ENCODE peak calls at places on chromosome 3, in five cellular contexts. K is OCI-LY7, V is nephron progenitor cell, L is ovary, B is pancreas. E is an unnamed sample.

GRCh38 chr3:62178739-62179600 is 194.4 kb downstream of the FEZF2 start:
- DNase-seq in K (no peak), B (no peak), L (no peak), V (no peak), E (no peak)

GRCh38 chr3:192884831-192885356 is 32.8 kb downstream of the MB21D2 start:
- DNase-seq in B (no peak), V (no peak), K (no peak), L (no peak), E (no peak)

GRCh38 chr3:147159141-147159540 is 247.2 kb downstream of the ZIC4 start:
- DNase-seq in V (no peak), B (no peak), K (no peak), L (no peak), E (no peak)

GRCh38 chr3:146177072-146177936 is 16.3 kb upstream of the PLOD2 start:
- DNase-seq in L (no peak), B (no peak), V (no peak), K (no peak), E (no peak)

GRCh38 chr3:29759443-29760033 is 478.7 kb downstream of the RBMS3 start:
- DNase-seq in L (no peak), B (no peak), K (no peak), V (no peak), E (no peak)

GRCh38 chr3:49722896-49723295 is 855 bp downstream of the GMPPB start:
- DNase-seq in V (no peak), B (peak), K (no peak), L (no peak), E (no peak)

GRCh38 chr3:48301814-48302194 is 31.7 kb downstream of the SPINK8 start:
- DNase-seq in L (peak), V (no peak), K (peak), B (no peak), E (no peak)

GRCh38 chr3:154992655-154993054 is 87.5 kb upstream of the MME start:
- DNase-seq in V (no peak), L (no peak), B (no peak), K (no peak), E (no peak)

GRCh38 chr3:114850913-114851312 is 296.2 kb downstream of the ZBTB20 start:
- DNase-seq in B (no peak), V (no peak), K (no peak), L (no peak), E (no peak)

GRCh38 chr3:59797533-59797932 is 747.7 kb upstream of the CFAP20DC start:
- DNase-seq in V (no peak), K (no peak), B (no peak), L (no peak), E (no peak)

GRCh38 chr3:50430950-50431435 is 71.7 kb upstream of the TMEM115 start:
- DNase-seq in L (no peak), V (no peak), B (no peak), K (no peak), E (no peak)

GRCh38 chr3:194104041-194104751 is 31.8 kb upstream of the HES1 start:
- DNase-seq in V (no peak), L (no peak), B (no peak), K (peak), E (no peak)

GRCh38 chr3:108153451-108153981 is 62.7 kb upstream of the CD47 start:
- DNase-seq in K (peak), B (no peak), V (no peak), L (no peak), E (peak)

GRCh38 chr3:82978368-82978767 is 1216.9 kb upstream of the GBE1 start:
- DNase-seq in K (no peak), B (no peak), V (no peak), L (no peak), E (no peak)

GRCh38 chr3:139518926-139519842 is 20.4 kb downstream of the RBP1 start:
- DNase-seq in B (no peak), K (no peak), V (no peak), L (no peak), E (no peak)

GRCh38 chr3:183156266-183156665 is 6.3 kb downstream of the LAMP3 start:
- DNase-seq in K (no peak), B (no peak), L (no peak), V (no peak), E (no peak)

GRCh38 chr3:50617096-50617791 is at the start of gene MAPKAPK3:
- DNase-seq in B (peak), K (peak), V (no peak), L (peak), E (no peak)

GRCh38 chr3:12138044-12138443 is 20.7 kb downstream of the TIMP4 start:
- DNase-seq in L (no peak), K (peak), V (peak), B (no peak), E (peak)

GRCh38 chr3:172249039-172249438 is 199.2 kb downstream of the GHSR start:
- DNase-seq in V (no peak), B (no peak), L (no peak), K (no peak), E (no peak)

GRCh38 chr3:155018621-155019330 is 61.3 kb upstream of the MME start:
- DNase-seq in V (no peak), K (peak), L (no peak), B (no peak), E (no peak)

GRCh38 chr3:27666708-27667107 is 55.4 kb downstream of the EOMES start:
- DNase-seq in V (peak), B (no peak), K (peak), L (peak), E (peak)

GRCh38 chr3:188047536-188047935 is 106.4 kb upstream of the LPP start:
- DNase-seq in V (no peak), L (no peak), B (no peak), K (no peak), E (no peak)

GRCh38 chr3:76765526-76765925 is 274.4 kb upstream of the ROBO2 start:
- DNase-seq in V (no peak), L (no peak), K (no peak), B (peak), E (no peak)

GRCh38 chr3:100875239-100875638 is 118.0 kb downstream of the ABI3BP start:
- DNase-seq in V (no peak), K (no peak), B (peak), L (peak), E (no peak)

GRCh38 chr3:13399603-13400002 is 20.5 kb downstream of the NUP210 start:
- DNase-seq in K (no peak), V (no peak), B (no peak), L (no peak), E (no peak)

GRCh38 chr3:37542286-37542685 is 319.4 kb upstream of the CTDSPL start:
- DNase-seq in K (no peak), V (no peak), L (no peak), B (no peak), E (no peak)

GRCh38 chr3:72112435-72112834 is 327.5 kb upstream of the PROK2 start:
- DNase-seq in B (no peak), K (no peak), V (no peak), L (no peak), E (no peak)

GRCh38 chr3:117193390-117193789 is 483.8 kb downstream of the TUSC7 start:
- DNase-seq in K (no peak), V (no peak), B (no peak), L (no peak), E (no peak)

GRCh38 chr3:37859908-37860199 is 1.8 kb upstream of the CTDSPL start:
- DNase-seq in B (no peak), L (no peak), V (no peak), K (no peak), E (no peak)

GRCh38 chr3:72892870-72893269 is 5.0 kb downstream of the GXYLT2 start:
- DNase-seq in B (no peak), V (no peak), K (peak), L (no peak), E (peak)

GRCh38 chr3:140588558-140588957 is 89.3 kb upstream of the TRIM42 start:
- DNase-seq in L (no peak), B (no peak), K (no peak), V (no peak), E (peak)

GRCh38 chr3:142850395-142851023 is 38.4 kb downstream of the PCOLCE2 start:
- DNase-seq in B (no peak), K (no peak), L (no peak), V (no peak), E (no peak)

GRCh38 chr3:174973465-174973864 is 114.3 kb downstream of the NAALADL2 start:
- DNase-seq in B (no peak), K (no peak), L (no peak), V (no peak), E (no peak)

GRCh38 chr3:57079221-57079831 is 18.9 kb downstream of the SPATA12 start:
- DNase-seq in L (peak), K (peak), B (peak), V (peak), E (peak)

GRCh38 chr3:57076422-57076951 is 16.0 kb downstream of the SPATA12 start:
- DNase-seq in L (no peak), B (no peak), K (no peak), V (no peak), E (no peak)

GRCh38 chr3:57080171-57080570 is 19.7 kb downstream of the SPATA12 start:
- DNase-seq in B (no peak), V (no peak), L (no peak), K (peak), E (peak)

GRCh38 chr3:57077630-57078365 is 17.3 kb downstream of the SPATA12 start:
- DNase-seq in B (no peak), K (no peak), L (no peak), V (no peak), E (no peak)

DNA sequence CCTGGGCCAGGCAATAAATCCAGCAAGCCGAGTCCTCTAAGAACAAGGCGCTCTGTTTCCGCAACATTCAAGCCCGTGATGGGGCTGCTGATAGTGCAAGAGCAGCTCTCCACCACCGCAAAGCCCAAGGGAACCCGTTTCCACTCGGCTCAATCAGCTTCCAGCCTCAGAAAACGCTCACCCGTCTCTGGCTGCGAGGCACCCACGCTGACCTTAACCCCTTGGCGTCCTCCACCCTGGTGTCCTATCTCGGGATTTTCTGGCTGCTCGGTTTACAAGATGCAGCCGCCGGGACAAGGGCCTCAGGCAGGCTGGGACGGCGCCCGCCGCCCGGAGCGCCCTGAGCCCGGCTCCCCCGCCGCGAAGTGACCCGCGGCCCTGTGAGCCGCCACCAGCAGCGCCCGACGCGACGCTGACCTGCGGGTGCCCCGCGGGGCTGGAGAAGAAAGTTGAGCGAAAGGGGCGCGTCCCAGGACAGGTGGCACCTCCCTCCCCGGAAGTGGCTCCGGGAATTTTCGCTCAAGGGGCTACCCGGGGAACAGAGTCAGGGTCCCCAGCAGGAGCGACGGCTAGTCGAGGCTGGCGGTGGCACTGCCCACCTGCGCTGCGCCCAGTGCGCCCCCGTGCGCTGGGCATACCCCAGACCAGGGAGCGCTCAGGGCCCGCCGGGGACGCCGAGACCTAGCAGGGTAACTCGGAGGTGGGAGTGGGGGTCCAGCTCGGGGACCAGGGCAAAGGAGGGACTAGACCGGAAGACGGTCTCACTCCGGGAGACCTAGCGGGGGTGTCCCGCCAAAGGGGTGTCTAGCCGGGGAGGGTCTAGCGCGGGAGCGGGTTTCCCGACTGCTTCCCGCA is 18.1 kb downstream of the SPATA12 start:
- DNase-seq in V (peak), K (peak), B (peak), L (peak), E (peak)
- TF ChIP-seq CTCF in V (no peak), K (peak), B (no peak), L (no peak), E (no peak)

GRCh38 chr3:126663257-126663656 is 8.3 kb upstream of the TXNRD3 start:
- DNase-seq in K (no peak), L (no peak), B (no peak), V (no peak), E (no peak)

GRCh38 chr3:126666002-126666401 is 11.1 kb upstream of the TXNRD3 start:
- DNase-seq in L (no peak), K (no peak), B (no peak), V (no peak), E (no peak)

GRCh38 chr3:126665221-126665936 is 10.5 kb upstream of the TXNRD3 start:
- DNase-seq in K (no peak), V (no peak), L (no peak), B (no peak), E (no peak)

GRCh38 chr3:126663750-126664149 is 8.8 kb upstream of the TXNRD3 start:
- DNase-seq in L (no peak), V (no peak), K (no peak), B (no peak), E (no peak)

DNA sequence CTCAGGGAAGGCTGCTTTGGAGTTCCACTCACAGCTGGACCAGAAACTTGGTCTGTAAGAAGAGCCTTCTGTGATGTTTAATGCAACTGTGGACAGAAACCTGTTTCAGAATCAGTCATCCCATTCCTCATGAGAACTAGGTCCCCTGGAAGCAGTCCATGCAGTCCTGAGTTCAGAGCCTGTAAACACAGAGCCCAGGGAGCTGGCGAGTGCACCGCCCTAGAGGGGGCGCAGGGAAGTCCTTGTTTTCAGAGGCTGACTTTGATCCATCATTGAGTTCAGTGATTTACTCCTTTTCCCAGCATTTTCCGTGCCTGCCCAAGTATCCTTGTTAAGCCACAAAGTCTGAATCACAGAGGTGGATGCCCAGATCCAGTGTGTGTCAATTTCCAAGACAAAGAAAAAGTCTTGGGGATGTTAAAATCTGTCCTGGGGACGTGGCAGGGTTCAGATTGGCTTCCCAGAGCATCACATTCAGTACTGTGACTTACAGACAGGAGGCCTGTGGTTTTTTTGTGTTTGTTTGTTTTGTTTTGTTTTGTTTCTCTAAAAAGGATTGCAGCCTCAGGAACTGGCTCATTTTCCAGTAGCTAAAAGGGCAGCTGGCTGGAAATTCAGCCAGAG is 9.8 kb upstream of the TXNRD3 start:
- DNase-seq in V (no peak), K (no peak), L (no peak), B (no peak), E (peak)
- TF ChIP-seq CTCF in V (no peak), K (peak), L (no peak), B (no peak), E (peak)

DNA sequence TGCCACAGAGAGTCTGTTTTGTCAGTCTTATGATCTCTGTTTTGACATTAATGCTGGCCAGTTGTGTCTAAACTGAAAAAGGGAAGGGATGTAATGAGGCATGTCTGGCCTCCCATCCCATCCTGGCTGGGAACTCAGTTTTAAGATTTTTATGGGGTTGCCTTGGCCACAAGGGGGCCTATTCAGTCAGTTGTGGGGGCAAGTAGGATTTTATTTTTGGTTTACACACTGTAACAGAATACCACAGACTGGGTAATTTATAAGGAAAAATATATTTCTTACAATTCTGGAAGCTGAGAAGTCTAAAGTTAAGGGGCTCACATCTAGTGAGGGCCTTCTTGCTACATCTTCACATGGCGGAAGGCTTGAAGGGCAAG is 129.8 kb downstream of the TMEM108 start:
- DNase-seq in L (no peak), K (no peak), V (no peak), B (no peak), E (no peak)
- TF ChIP-seq CTCF in L (no peak), K (peak), V (no peak), B (no peak), E (peak)

GRCh38 chr3:33886015-33886414 is 87.6 kb downstream of the PDCD6IP start:
- DNase-seq in L (no peak), K (no peak), B (no peak), V (no peak), E (no peak)

GRCh38 chr3:33883538-33884203 is 85.2 kb downstream of the PDCD6IP start:
- DNase-seq in L (no peak), B (no peak), K (peak), V (peak), E (no peak)

GRCh38 chr3:33884701-33885100 is 86.3 kb downstream of the PDCD6IP start:
- DNase-seq in B (no peak), L (no peak), K (no peak), V (no peak), E (no peak)

GRCh38 chr3:33885496-33885895 is 87.1 kb downstream of the PDCD6IP start:
- DNase-seq in K (no peak), B (no peak), V (no peak), L (no peak), E (no peak)

GRCh38 chr3:33884204-33884561 is 85.8 kb downstream of the PDCD6IP start:
- DNase-seq in V (no peak), B (no peak), K (no peak), L (no peak), E (peak)
- TF ChIP-seq CTCF in V (no peak), B (no peak), K (no peak), L (no peak), E (peak)

DNA sequence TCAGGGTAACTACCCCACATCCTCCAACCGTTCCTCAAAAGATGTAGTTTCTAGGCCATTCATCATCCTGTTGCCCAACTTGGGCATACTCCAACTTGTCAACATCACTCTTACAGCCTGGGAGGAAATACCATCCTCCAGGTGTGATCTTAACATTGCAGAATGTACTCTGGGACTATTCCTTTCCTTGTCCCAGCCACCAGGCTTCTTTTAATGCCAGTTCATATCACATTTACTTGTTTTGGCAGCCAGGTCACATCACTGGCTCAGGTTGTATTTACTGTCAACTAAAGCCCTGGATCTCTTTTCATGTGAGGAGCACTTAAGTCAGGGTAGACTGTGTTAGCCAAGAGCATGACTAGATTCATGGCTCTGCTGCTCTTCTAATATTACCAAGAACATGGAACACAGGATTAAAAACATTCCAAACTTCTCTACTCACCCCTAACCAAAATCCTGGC is 4.0 kb upstream of the DENND6A start:
- DNase-seq in L (no peak), K (no peak), V (no peak), B (no peak), E (no peak)
- TF ChIP-seq CTCF in L (no peak), K (no peak), V (no peak), B (no peak), E (no peak)

GRCh38 chr3:31137718-31138465 is 243.4 kb upstream of the GADL1 start:
- DNase-seq in K (no peak), B (no peak), V (no peak), L (no peak), E (no peak)
- TF ChIP-seq CTCF in K (no peak), B (no peak), V (no peak), L (no peak), E (no peak)

DNA sequence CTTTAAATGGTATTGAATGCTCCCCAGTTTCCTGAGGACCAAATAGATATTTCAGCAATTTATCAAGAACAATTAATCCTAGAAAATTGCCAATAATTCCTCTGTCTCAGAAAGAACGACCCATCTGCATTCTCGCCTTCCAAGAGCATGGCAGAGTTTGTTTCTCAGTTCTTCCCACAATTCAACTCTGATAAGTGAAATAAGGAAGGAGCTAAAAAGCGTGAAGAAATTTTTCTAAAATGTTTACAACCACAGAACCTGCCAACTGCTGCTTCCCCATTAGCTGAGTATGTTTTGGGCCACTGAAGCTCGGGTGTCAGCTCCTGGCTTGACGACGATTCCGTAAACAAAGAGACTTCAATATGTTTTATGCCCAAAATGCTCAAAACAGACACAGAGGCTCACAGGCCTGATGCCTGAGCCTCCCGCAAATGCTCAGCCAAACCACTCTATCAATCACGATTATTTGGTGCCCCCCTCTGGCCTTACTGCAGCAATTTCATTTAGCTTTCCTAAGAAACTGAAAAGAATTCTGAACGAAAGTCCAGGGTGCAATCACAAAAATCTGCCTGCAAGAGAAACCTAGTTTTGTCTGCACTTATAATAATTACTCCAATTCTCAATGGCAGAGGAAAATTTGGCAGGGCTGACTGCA is 259.2 kb upstream of the CCDC54 start:
- DNase-seq in B (no peak), V (peak), L (peak), K (peak), E (peak)
- TF ChIP-seq CTCF in B (no peak), V (peak), L (peak), K (peak), E (peak)